ENCODE peak calls at places on chromosomes 11 and 22, in nine cellular contexts. Y, F, G, T, D, N, C, O and V are unnamed samples.

GRCh38 chr11:130139401-130139800 is 20.2 kb upstream of the ST14 start:
- DNase-seq in O (no peak), N (no peak), Y (peak), F (no peak), D (no peak), T (no peak), C (no peak), G (no peak), V (no peak)

GRCh38 chr22:41092847-41093371 is 517 bp downstream of the EP300 start:
- DNase-seq in T (peak), D (no peak), N (no peak), F (peak), C (no peak), Y (peak), O (peak), G (no peak), V (peak)

GRCh38 chr11:90594658-90595057 is 371.8 kb upstream of the CHORDC1 start:
- DNase-seq in F (no peak), T (no peak), Y (no peak), C (no peak), D (no peak), O (peak), N (no peak), G (peak), V (no peak)

GRCh38 chr11:122322369-122322768 is 206.4 kb upstream of the BLID start:
- DNase-seq in O (no peak), N (no peak), Y (no peak), G (no peak), D (no peak), T (no peak), F (no peak), C (no peak), V (no peak)

GRCh38 chr11:105612766-105613165 is 2.9 kb downstream of the GRIA4 start:
- DNase-seq in N (no peak), C (no peak), F (no peak), T (no peak), D (no peak), Y (no peak), O (no peak), G (no peak), V (peak)

GRCh38 chr11:121032546-121032945 is 8.6 kb downstream of the TBCEL start:
- DNase-seq in O (no peak), G (no peak), C (no peak), N (no peak), Y (no peak), F (no peak), T (no peak), D (no peak), V (no peak)

GRCh38 chr22:49873228-49873940 is 19.7 kb downstream of the ZBED4 start:
- DNase-seq in G (no peak), N (no peak), D (no peak), O (no peak), F (no peak), T (no peak), Y (no peak), C (no peak), V (no peak)

GRCh38 chr11:119085523-119085878 is 820 bp downstream of the HMBS start:
- DNase-seq in Y (no peak), T (no peak), F (no peak), D (no peak), N (no peak), O (no peak), C (no peak), G (no peak), V (no peak)

GRCh38 chr11:77118086-77118485 is 10.0 kb upstream of the MYO7A start:
- DNase-seq in T (no peak), D (no peak), F (no peak), C (no peak), G (no peak), N (no peak), O (no peak), Y (no peak), V (no peak)

GRCh38 chr11:127390465-127390864 is 389.9 kb upstream of the KIRREL3 start:
- DNase-seq in Y (no peak), N (no peak), D (no peak), O (no peak), F (no peak), G (no peak), T (no peak), C (no peak), V (no peak)

GRCh38 chr11:57324154-57324885 is 432 bp downstream of the TNKS1BP1 start:
- DNase-seq in F (no peak), D (peak), O (no peak), G (no peak), N (no peak), C (no peak), Y (peak), T (peak), V (peak)